ENCODE peak calls at places on chromosomes 4 and X, in five cellular contexts. I is HFFc6, X is upper lobe of left lung, C is left ventricle myocardium inferior, F is AG20443. R is an unnamed sample.

GRCh38 chr4:153931804-153932203 is 142.9 kb upstream of the SFRP2 start:
- DNase-seq in I (no peak), X (no peak), C (no peak), F (peak; percentile 47), R (no peak)

GRCh38 chr4:48642421-48643144 is 137.5 kb downstream of the FRYL start:
- DNase-seq in I (no peak), X (no peak), C (no peak), F (peak; percentile 18), R (peak; percentile 74)

GRCh38 chr4:8920289-8920965 is 48.8 kb upstream of the HMX1 start:
- DNase-seq in I (no peak), X (no peak), C (no peak), F (peak; percentile 4), R (no peak)

GRCh38 chr4:189519189-189519588 is 421.5 kb upstream of the FRG1 start:
- DNase-seq in I (no peak), X (no peak), C (no peak), F (no peak), R (no peak)

GRCh38 chr4:78764498-78764961 is 11.6 kb upstream of the BMP2K start:
- DNase-seq in I (no peak), X (no peak), C (no peak), F (no peak), R (peak; percentile 44)

GRCh38 chr4:186644737-186645261 is 78.9 kb downstream of the FAT1 start:
- DNase-seq in I (no peak), X (no peak), C (peak; percentile 39), F (no peak), R (no peak)

GRCh38 chrX:120000490-120001246 is 57.1 kb upstream of the NKAP start:
- DNase-seq in I (no peak), X (no peak), C (no peak), F (peak; percentile 17), R (no peak)

GRCh38 chr4:24471623-24472510 is 112.5 kb downstream of the DHX15 start:
- DNase-seq in I (no peak), X (no peak), C (peak; percentile 25), F (peak; percentile 33), R (no peak)

GRCh38 chrX:132837126-132837525 is 121.3 kb downstream of the HS6ST2 start:
- DNase-seq in I (no peak), X (no peak), C (no peak), F (peak; percentile 17), R (peak; percentile 12)

GRCh38 chr4:139740531-139741041 is 75.0 kb downstream of the MGST2 start:
- DNase-seq in I (peak; percentile 75), X (peak; percentile 76), C (peak; percentile 60), F (peak; percentile 72), R (peak; percentile 93)

GRCh38 chr4:15378055-15378454 is 49.8 kb upstream of the C1QTNF7 start:
- DNase-seq in I (no peak), X (no peak), C (no peak), F (peak; percentile 31), R (no peak)

GRCh38 chr4:2961411-2962098 is 1.7 kb downstream of the NOP14 start:
- DNase-seq in I (no peak), X (no peak), C (no peak), F (no peak), R (no peak)

GRCh38 chr4:104128031-104128849 is 366.5 kb downstream of the CXXC4 start:
- DNase-seq in I (no peak), X (no peak), C (no peak), F (no peak), R (no peak)

GRCh38 chr4:105241456-105241855 is 94.8 kb downstream of the TET2 start:
- DNase-seq in I (no peak), X (no peak), C (peak; percentile 68), F (no peak), R (no peak)

GRCh38 chr4:30386266-30386895 is 333.8 kb upstream of the PCDH7 start:
- DNase-seq in I (no peak), X (no peak), C (no peak), F (no peak), R (no peak)

GRCh38 chrX:11381464-11381863 is 88.3 kb downstream of the AMELX start:
- DNase-seq in I (peak; percentile 41), X (no peak), C (no peak), F (peak; percentile 14), R (peak; percentile 71)

GRCh38 chr4:78656968-78657445 is 105.4 kb downstream of the ANXA3 start:
- DNase-seq in I (no peak), X (peak; percentile 40), C (no peak), F (no peak), R (peak; percentile 94)

GRCh38 chr4:175805863-175806262 is 6.2 kb downstream of the GPM6A start:
- DNase-seq in I (no peak), X (no peak), C (no peak), F (no peak), R (no peak)

GRCh38 chr4:3363411-3364141 is 70.8 kb downstream of the RGS12 start:
- DNase-seq in I (no peak), X (no peak), C (no peak), F (no peak), R (no peak)

GRCh38 chr4:7394681-7395451 is 39.9 kb downstream of the PSAPL1 start:
- DNase-seq in I (no peak), X (peak; percentile 16), C (no peak), F (no peak), R (no peak)

GRCh38 chr4:71540749-71541269 is 202.0 kb downstream of the SLC4A4 start:
- DNase-seq in I (no peak), X (no peak), C (no peak), F (no peak), R (no peak)

GRCh38 chr4:128566688-128567087 is 242.8 kb upstream of the JADE1 start:
- DNase-seq in I (no peak), X (no peak), C (no peak), F (no peak), R (no peak)

GRCh38 chr4:129358571-129358970 is 262.6 kb downstream of the C4orf33 start:
- DNase-seq in I (peak; percentile 54), X (no peak), C (no peak), F (no peak), R (no peak)

GRCh38 chrX:111170017-111170416 is 74.0 kb downstream of the PAK3 start:
- DNase-seq in I (no peak), X (no peak), C (no peak), F (no peak), R (no peak)

GRCh38 chrX:29470029-29470428 is 745.3 kb upstream of the MAGEB2 start:
- DNase-seq in I (peak; percentile 1), X (no peak), C (no peak), F (peak; percentile 14), R (no peak)

GRCh38 chr4:168557658-168558057 is 60.8 kb downstream of the PALLD start:
- DNase-seq in I (no peak), X (no peak), C (no peak), F (no peak), R (no peak)

GRCh38 chr4:92521941-92522340 is 218.2 kb downstream of the GRID2 start:
- DNase-seq in I (no peak), X (no peak), C (no peak), F (no peak), R (no peak)

GRCh38 chr4:84697159-84697558 is 114.2 kb downstream of the CDS1 start:
- DNase-seq in I (no peak), X (no peak), C (no peak), F (no peak), R (no peak)

GRCh38 chrX:77160301-77160700 is 286.9 kb upstream of the FGF16 start:
- DNase-seq in I (no peak), X (no peak), C (no peak), F (no peak), R (peak; percentile 12)

GRCh38 chrX:154006965-154007364 is 12.7 kb downstream of the IRAK1 start:
- DNase-seq in I (no peak), X (no peak), C (no peak), F (no peak), R (no peak)

GRCh38 chr4:77141964-77142641 is 14.9 kb upstream of the CCNG2 start:
- DNase-seq in I (no peak), X (no peak), C (no peak), F (no peak), R (no peak)

GRCh38 chr4:125303058-125303457 is 11.7 kb upstream of the FAT4 start:
- DNase-seq in I (peak; percentile 36), X (no peak), C (no peak), F (no peak), R (no peak)

GRCh38 chrX:103066606-103067005 is 2.6 kb upstream of the BEX1 start:
- DNase-seq in I (peak; percentile 0), X (no peak), C (no peak), F (no peak), R (no peak)

R was measured in dermis microvascular lymphatic vessel endothelial cell.